ENCODE peak calls at places on chromosome 5, in six cellular contexts. O, K, B, D, U and N are unnamed samples.

GRCh38 chr5:83503662-83504061 is 32.1 kb downstream of the VCAN start:
- DNase-seq in O (no peak), K (peak), B (no peak), D (no peak), U (no peak), N (no peak)

GRCh38 chr5:746258-746761 is 38.2 kb downstream of the ZDHHC11B start:
- DNase-seq in O (no peak), K (no peak), B (peak), D (no peak), U (no peak), N (no peak)

GRCh38 chr5:94174748-94175411 is 433.5 kb upstream of the POU5F2 start:
- DNase-seq in O (no peak), K (peak), B (no peak), D (no peak), U (no peak), N (no peak)

GRCh38 chr5:172412724-172413260 is 41.5 kb downstream of the SH3PXD2B start:
- DNase-seq in O (peak), K (peak), B (peak), D (peak), U (peak), N (peak)

GRCh38 chr5:121968910-121969607 is 7.3 kb downstream of the SRFBP1 start:
- DNase-seq in O (no peak), K (peak), B (no peak), D (no peak), U (no peak), N (peak)

GRCh38 chr5:33513786-33514185 is 73.0 kb downstream of the TARS1 start:
- DNase-seq in O (no peak), K (no peak), B (no peak), D (no peak), U (no peak), N (no peak)

GRCh38 chr5:172508471-172509404 is 54.4 kb upstream of the SH3PXD2B start:
- DNase-seq in O (no peak), K (no peak), B (no peak), D (peak), U (peak), N (no peak)

GRCh38 chr5:82523633-82524032 is 245.5 kb upstream of the RPS23 start:
- DNase-seq in O (no peak), K (no peak), B (no peak), D (no peak), U (no peak), N (no peak)

GRCh38 chr5:145764325-145764724 is 70.8 kb downstream of the PRELID2 start:
- DNase-seq in O (no peak), K (peak), B (no peak), D (no peak), U (no peak), N (peak)

GRCh38 chr5:74648835-74649286 is 8.3 kb upstream of the ENC1 start:
- DNase-seq in O (no peak), K (peak), B (no peak), D (no peak), U (no peak), N (peak)

GRCh38 chr5:134993161-134993560 is 25.5 kb downstream of the CATSPER3 start:
- DNase-seq in O (no peak), K (no peak), B (no peak), D (no peak), U (no peak), N (no peak)

GRCh38 chr5:9046756-9047481 is 499.0 kb downstream of the SEMA5A start:
- DNase-seq in O (no peak), K (peak), B (no peak), D (no peak), U (no peak), N (peak)

GRCh38 chr5:124477577-124477976 is 268.9 kb downstream of the ZNF608 start:
- DNase-seq in O (no peak), K (no peak), B (no peak), D (no peak), U (no peak), N (no peak)

GRCh38 chr5:73233461-73234151 is 60.6 kb downstream of the TMEM174 start:
- DNase-seq in O (no peak), K (no peak), B (peak), D (no peak), U (no peak), N (peak)

GRCh38 chr5:160665460-160665859 is 186.6 kb downstream of the ATP10B start:
- DNase-seq in O (no peak), K (no peak), B (no peak), D (no peak), U (no peak), N (no peak)

GRCh38 chr5:30959238-30959637 is 234.2 kb upstream of the CDH6 start:
- DNase-seq in O (no peak), K (peak), B (no peak), D (no peak), U (no peak), N (no peak)

GRCh38 chr5:126499742-126500396 is 76.7 kb downstream of the GRAMD2B start:
- DNase-seq in O (no peak), K (no peak), B (no peak), D (no peak), U (no peak), N (peak)

GRCh38 chr5:180059326-180059725 is 12.2 kb downstream of the RNF130 start:
- DNase-seq in O (no peak), K (no peak), B (no peak), D (no peak), U (no peak), N (no peak)

GRCh38 chr5:128842241-128842640 is 123.0 kb upstream of the SLC27A6 start:
- DNase-seq in O (no peak), K (no peak), B (no peak), D (no peak), U (no peak), N (peak)

GRCh38 chr5:79151933-79152671 is 40.5 kb downstream of the BHMT start:
- DNase-seq in O (no peak), K (no peak), B (no peak), D (no peak), U (no peak), N (no peak)

GRCh38 chr5:7321724-7322123 is 74.2 kb upstream of the ADCY2 start:
- DNase-seq in O (no peak), K (no peak), B (no peak), D (no peak), U (no peak), N (no peak)

GRCh38 chr5:151683936-151684586 is 2.7 kb downstream of the SPARC start:
- DNase-seq in O (no peak), K (no peak), B (no peak), D (no peak), U (no peak), N (peak)

GRCh38 chr5:143931389-143931984 is 119.5 kb downstream of the HMHB1 start:
- DNase-seq in O (peak), K (no peak), B (no peak), D (no peak), U (no peak), N (no peak)

GRCh38 chr5:178242416-178242815 is 9.8 kb upstream of the PHYKPL start:
- DNase-seq in O (no peak), K (no peak), B (no peak), D (no peak), U (no peak), N (no peak)

GRCh38 chr5:94538260-94538659 is 80.1 kb downstream of the KIAA0825 start:
- DNase-seq in O (no peak), K (no peak), B (no peak), D (no peak), U (no peak), N (no peak)

GRCh38 chr5:130295235-130295634 is 391.0 kb downstream of the CHSY3 start:
- DNase-seq in O (no peak), K (no peak), B (no peak), D (no peak), U (no peak), N (no peak)

GRCh38 chr5:165805756-165806155 is 2300.3 kb downstream of the MAT2B start:
- DNase-seq in O (no peak), K (no peak), B (no peak), D (no peak), U (no peak), N (no peak)

GRCh38 chr5:33997331-33997983 is 10.4 kb downstream of the AMACR start:
- DNase-seq in O (peak), K (peak), B (no peak), D (peak), U (peak), N (peak)

GRCh38 chr5:93022211-93022610 is 558.8 kb downstream of the NR2F1-AS1 start:
- DNase-seq in O (no peak), K (no peak), B (no peak), D (no peak), U (no peak), N (no peak)

GRCh38 chr5:74017786-74018211 is 391.8 kb downstream of the ARHGEF28 start:
- DNase-seq in O (no peak), K (peak), B (no peak), D (no peak), U (no peak), N (no peak)

GRCh38 chr5:32785639-32786216 is 74.6 kb downstream of the NPR3 start:
- DNase-seq in O (no peak), K (no peak), B (no peak), D (no peak), U (no peak), N (no peak)

GRCh38 chr5:36507332-36507952 is 99.0 kb upstream of the SLC1A3 start:
- DNase-seq in O (peak), K (peak), B (no peak), D (peak), U (peak), N (peak)

GRCh38 chr5:53515988-53516387 is 35.6 kb downstream of the FST start:
- DNase-seq in O (no peak), K (no peak), B (no peak), D (no peak), U (no peak), N (no peak)

DNA sequence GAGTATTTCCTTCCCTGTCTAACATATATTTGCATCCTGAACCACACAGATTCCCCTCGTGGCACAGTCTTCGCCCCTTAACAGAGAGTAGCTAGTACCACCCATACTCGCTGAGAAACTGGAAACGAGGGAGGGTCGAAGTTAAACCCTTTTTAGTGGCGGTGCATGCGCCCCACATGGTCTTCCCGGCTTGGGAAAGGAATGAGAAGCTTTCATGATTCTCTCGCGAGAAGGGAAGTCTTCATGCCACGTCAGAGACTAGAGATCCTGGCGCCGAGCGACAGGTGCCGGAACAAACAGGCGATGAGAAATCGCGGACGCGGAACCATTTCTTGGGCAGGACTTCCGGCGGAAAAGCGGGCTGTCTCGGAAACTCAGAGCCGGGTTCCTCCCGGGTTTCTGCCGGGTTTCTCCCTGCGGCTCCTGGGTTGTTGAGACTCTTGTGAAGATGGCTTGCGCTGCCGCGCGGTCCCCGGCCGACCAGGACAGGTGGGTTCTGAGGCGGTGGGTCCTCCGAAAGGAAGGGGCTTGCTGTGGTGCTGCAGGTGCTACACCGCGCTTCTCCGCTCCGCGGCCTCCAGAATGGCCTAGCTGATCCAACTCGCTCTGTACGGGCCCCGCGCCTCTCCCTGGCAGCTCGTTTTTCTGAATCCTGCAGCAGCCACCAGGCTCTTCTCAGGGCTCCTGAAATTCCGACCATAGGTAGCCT is at the start of gene SRP19:
- DNase-seq in O (peak), K (peak), B (peak), D (peak), U (peak), N (peak)
- TF ChIP-seq POLR2A in O (peak), K (peak), B (peak), D (peak), U (peak), N (peak)

DNA sequence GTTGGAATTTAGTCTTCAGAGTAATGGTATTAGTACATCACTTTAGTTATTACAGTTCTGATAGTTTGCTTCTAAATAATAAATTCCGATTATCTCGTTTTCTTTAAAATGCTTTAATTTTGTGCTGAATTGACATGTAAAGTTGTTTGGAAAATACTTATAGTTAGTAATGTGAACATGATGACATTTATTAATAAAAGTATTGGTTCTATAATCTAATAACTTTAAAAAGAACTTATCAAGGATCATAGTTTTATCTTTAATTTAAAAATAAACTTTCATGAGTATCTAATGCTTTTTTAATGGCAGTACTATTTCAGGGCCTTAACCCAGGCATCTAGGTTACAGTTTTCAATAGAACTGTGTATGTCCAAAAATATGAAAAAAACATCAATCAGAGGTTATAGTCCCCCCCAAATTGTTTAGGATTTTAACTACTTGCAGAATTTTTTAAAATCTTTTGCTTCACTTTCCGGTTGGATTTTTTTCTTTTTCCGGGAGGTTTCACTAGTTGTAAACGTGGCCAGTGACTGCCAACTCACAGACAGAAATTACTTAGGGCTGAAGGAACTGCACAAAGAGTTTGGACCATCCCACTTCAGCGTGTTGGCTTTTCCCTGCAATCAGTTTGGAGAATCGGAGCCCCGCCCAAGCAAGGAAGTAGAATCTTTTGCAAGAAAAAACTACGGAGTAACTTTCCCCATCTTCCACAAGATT is 680 bp downstream of the GPX8 start:
- DNase-seq in O (peak), K (peak), B (no peak), D (peak), U (peak), N (peak)
- TF ChIP-seq POLR2A in O (peak), K (peak), B (no peak), D (no peak), U (no peak), N (peak)

GRCh38 chr5:155050384-155051019 is 36.9 kb downstream of the KIF4B start:
- DNase-seq in O (no peak), K (no peak), B (no peak), D (no peak), U (no peak), N (no peak)
- TF ChIP-seq POLR2A in O (no peak), K (no peak), B (no peak), D (no peak), U (no peak), N (no peak)

DNA sequence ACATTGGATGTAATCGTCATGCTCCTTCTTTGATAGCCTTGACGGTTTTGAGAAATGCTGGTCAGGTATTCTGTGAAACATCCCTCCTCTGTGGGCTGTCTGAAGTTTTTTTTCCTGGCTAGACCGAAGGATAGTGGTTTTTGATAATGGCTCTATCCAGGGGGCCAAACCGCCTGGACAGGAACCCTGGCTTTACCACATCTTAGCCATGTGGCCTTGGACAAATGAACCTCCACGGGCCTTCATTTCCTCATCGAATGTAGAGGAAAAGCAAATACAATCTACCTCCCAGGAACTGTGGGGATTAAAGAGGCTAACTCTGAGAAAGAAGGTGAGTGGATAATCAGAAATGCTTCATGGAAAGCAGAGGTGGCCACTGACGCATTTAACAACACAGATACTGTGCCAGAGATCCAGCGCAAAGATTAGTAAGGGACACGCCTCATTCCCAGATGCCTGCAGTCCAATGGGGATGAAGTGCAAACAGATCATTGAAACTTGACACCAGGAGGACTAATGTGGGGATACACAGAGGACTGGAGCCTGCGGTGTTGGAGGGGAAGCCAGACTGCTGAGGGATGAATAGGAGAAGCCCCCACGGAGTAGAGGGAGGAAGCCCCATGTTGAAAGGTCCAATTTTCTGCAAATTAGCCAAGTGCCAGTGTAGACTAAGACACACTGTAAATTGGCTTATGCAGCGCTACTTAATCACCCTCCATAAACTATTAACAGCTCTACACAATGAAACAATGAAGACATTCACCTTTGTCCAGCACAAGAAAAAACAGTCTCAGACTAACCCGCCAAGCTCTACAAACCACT is 41.6 kb downstream of the MYO10 start:
- DNase-seq in O (no peak), K (peak), B (no peak), D (no peak), U (peak), N (peak)
- TF ChIP-seq POLR2A in O (no peak), K (no peak), B (no peak), D (no peak), U (no peak), N (no peak)

GRCh38 chr5:65102826-65103673 is 334.3 kb downstream of the CWC27 start:
- DNase-seq in O (peak), K (peak), B (peak), D (peak), U (peak), N (peak)
- TF ChIP-seq POLR2A in O (no peak), K (no peak), B (peak), D (no peak), U (no peak), N (peak)

GRCh38 chr5:16522096-16522495 is 56.5 kb upstream of the ZNF622 start:
- DNase-seq in O (no peak), K (no peak), B (no peak), D (no peak), U (no peak), N (no peak)
- TF ChIP-seq POLR2A in O (no peak), K (no peak), B (no peak), D (no peak), U (peak), N (no peak)

GRCh38 chr5:88862547-88863175 is 20.3 kb downstream of the MEF2C start:
- DNase-seq in O (no peak), K (no peak), B (no peak), D (no peak), U (no peak), N (no peak)
- TF ChIP-seq POLR2A in O (no peak), K (no peak), B (no peak), D (no peak), U (no peak), N (no peak)

GRCh38 chr5:77030097-77031071 is at the start of gene AGGF1:
- DNase-seq in O (peak), K (peak), B (peak), D (peak), U (peak), N (peak)
- TF ChIP-seq POLR2A in O (peak), K (peak), B (peak), D (peak), U (peak), N (peak)

GRCh38 chr5:139275536-139276297 is 17.8 kb upstream of the MATR3 start:
- DNase-seq in O (no peak), K (no peak), B (no peak), D (no peak), U (peak), N (no peak)
- TF ChIP-seq POLR2A in O (no peak), K (no peak), B (no peak), D (no peak), U (no peak), N (peak)